ENCODE peak calls at places on chromosomes 13 and 19, in eight cellular contexts. D is brain microvascular endothelial cell, Z is lung, N is cardiac fibroblast, V is astrocyte of the spinal cord, S is AG04449, W is GM12878, G is thoracic aorta. Y is an unnamed sample.

GRCh38 chr19:17721821-17722220 is 2.5 kb downstream of the MAP1S start:
- DNase-seq in D (peak), Z (peak), N (peak), V (no peak), S (no peak), W (no peak), G (no peak), Y (no peak)

GRCh38 chr13:20448470-20448869 is 77.2 kb downstream of the CRYL1 start:
- DNase-seq in D (no peak), Z (no peak), N (no peak), V (no peak), S (no peak), W (no peak), G (no peak), Y (no peak)

GRCh38 chr13:114020750-114021463 is 47.0 kb upstream of the C13orf46 start:
- DNase-seq in D (no peak), Z (no peak), N (no peak), V (no peak), S (no peak), W (no peak), G (no peak), Y (no peak)

GRCh38 chr13:67416047-67416925 is 186.2 kb upstream of the PCDH9 start:
- DNase-seq in D (peak), Z (no peak), N (peak), V (peak), S (no peak), W (no peak), G (no peak), Y (no peak)

GRCh38 chr19:48842744-48843162 is 6.5 kb upstream of the HSD17B14 start:
- DNase-seq in D (peak), Z (peak), N (peak), V (peak), S (no peak), W (no peak), G (no peak), Y (no peak)

GRCh38 chr13:29594710-29595379 is 643 bp downstream of the SLC7A1 start:
- DNase-seq in D (peak), Z (peak), N (peak), V (peak), S (no peak), W (no peak), G (peak), Y (peak)

GRCh38 chr13:66532146-66532545 is 698.0 kb downstream of the PCDH9 start:
- DNase-seq in D (peak), Z (no peak), N (peak), V (peak), S (no peak), W (no peak), G (no peak), Y (no peak)

GRCh38 chr19:48654299-48655059 is 8.5 kb upstream of the CA11 start:
- DNase-seq in D (no peak), Z (no peak), N (no peak), V (peak), S (no peak), W (no peak), G (no peak), Y (no peak)

GRCh38 chr13:99064624-99065249 is 86.9 kb upstream of the DOCK9 start:
- DNase-seq in D (no peak), Z (no peak), N (no peak), V (no peak), S (no peak), W (no peak), G (no peak), Y (no peak)

GRCh38 chr13:98490195-98490771 is 86.6 kb downstream of the STK24 start:
- DNase-seq in D (no peak), Z (no peak), N (no peak), V (no peak), S (no peak), W (no peak), G (no peak), Y (no peak)

GRCh38 chr13:84649853-84650252 is 767.6 kb upstream of the SLITRK1 start:
- DNase-seq in D (no peak), Z (no peak), N (peak), V (no peak), S (no peak), W (no peak), G (no peak), Y (no peak)

GRCh38 chr19:57566396-57567256 is 7.0 kb upstream of the ZNF550 start:
- DNase-seq in D (no peak), Z (no peak), N (peak), V (peak), S (no peak), W (no peak), G (no peak), Y (no peak)

GRCh38 chr19:2167896-2168618 is 4.3 kb downstream of the DOT1L start:
- DNase-seq in D (no peak), Z (peak), N (peak), V (peak), S (no peak), W (peak), G (peak), Y (no peak)

GRCh38 chr13:66328486-66328885 is 901.6 kb downstream of the PCDH9 start:
- DNase-seq in D (no peak), Z (no peak), N (no peak), V (no peak), S (no peak), W (no peak), G (no peak), Y (no peak)

GRCh38 chr19:6551607-6552450 is 21.0 kb downstream of the TNFSF9 start:
- DNase-seq in D (no peak), Z (no peak), N (peak), V (no peak), S (no peak), W (no peak), G (no peak), Y (no peak)

GRCh38 chr13:49877629-49878218 is 58.4 kb downstream of the SPRYD7 start:
- DNase-seq in D (no peak), Z (no peak), N (peak), V (peak), S (no peak), W (no peak), G (no peak), Y (no peak)

GRCh38 chr19:11401808-11402543 is 17.1 kb downstream of the RGL3 start:
- DNase-seq in D (no peak), Z (no peak), N (no peak), V (no peak), S (no peak), W (no peak), G (no peak), Y (no peak)

GRCh38 chr19:11152318-11153062 is 3.1 kb downstream of the SPC24 start:
- DNase-seq in D (no peak), Z (peak), N (peak), V (peak), S (no peak), W (no peak), G (no peak), Y (no peak)

GRCh38 chr19:35144600-35145436 is 1.8 kb downstream of the FXYD7 start:
- DNase-seq in D (no peak), Z (peak), N (no peak), V (no peak), S (no peak), W (no peak), G (no peak), Y (no peak)

GRCh38 chr13:43270043-43270830 is 246.9 kb downstream of the DNAJC15 start:
- DNase-seq in D (no peak), Z (no peak), N (no peak), V (no peak), S (no peak), W (no peak), G (no peak), Y (no peak)

GRCh38 chr13:113560645-113561416 is 23.7 kb upstream of the TFDP1 start:
- DNase-seq in D (no peak), Z (peak), N (no peak), V (no peak), S (no peak), W (no peak), G (no peak), Y (peak)

GRCh38 chr19:9995999-9996398 is 14.3 kb downstream of the COL5A3 start:
- DNase-seq in D (no peak), Z (no peak), N (no peak), V (no peak), S (no peak), W (no peak), G (no peak), Y (no peak)

GRCh38 chr19:43527860-43528622 is 1.0 kb upstream of the ETHE1 start:
- DNase-seq in D (no peak), Z (no peak), N (peak), V (no peak), S (no peak), W (no peak), G (peak), Y (no peak)

GRCh38 chr13:44206429-44206828 is 167.2 kb upstream of the SERP2 start:
- DNase-seq in D (no peak), Z (no peak), N (no peak), V (no peak), S (no peak), W (no peak), G (no peak), Y (no peak)

GRCh38 chr13:50798923-50799322 is 44.6 kb downstream of the DLEU7 start:
- DNase-seq in D (peak), Z (no peak), N (peak), V (peak), S (no peak), W (no peak), G (no peak), Y (no peak)

GRCh38 chr13:87080100-87080779 is 590.9 kb upstream of the SLITRK5 start:
- DNase-seq in D (no peak), Z (no peak), N (no peak), V (no peak), S (no peak), W (no peak), G (no peak), Y (no peak)

GRCh38 chr19:41225238-41226052 is 6.4 kb downstream of the AXL start:
- DNase-seq in D (peak), Z (peak), N (peak), V (peak), S (peak), W (no peak), G (peak), Y (no peak)

GRCh38 chr19:44308011-44308410 is 3.2 kb upstream of the ZNF235 start:
- DNase-seq in D (no peak), Z (no peak), N (peak), V (no peak), S (no peak), W (no peak), G (no peak), Y (no peak)

GRCh38 chr19:1794424-1795185 is 17.5 kb downstream of the ATP8B3 start:
- DNase-seq in D (no peak), Z (no peak), N (no peak), V (no peak), S (no peak), W (no peak), G (no peak), Y (no peak)

GRCh38 chr13:27636624-27637288 is 15.1 kb downstream of the POLR1D start:
- DNase-seq in D (no peak), Z (no peak), N (no peak), V (peak), S (no peak), W (no peak), G (no peak), Y (no peak)

GRCh38 chr19:38831142-38831605 is 420 bp downstream of the ECH1 start:
- DNase-seq in D (peak), Z (peak), N (peak), V (peak), S (peak), W (no peak), G (peak), Y (no peak)

GRCh38 chr19:18091217-18091608 is 4.5 kb upstream of the IL12RB1 start:
- DNase-seq in D (no peak), Z (peak), N (no peak), V (no peak), S (no peak), W (peak), G (no peak), Y (no peak)

GRCh38 chr13:64925284-64925683 is 2304.9 kb downstream of the PCDH9 start:
- DNase-seq in D (no peak), Z (no peak), N (peak), V (peak), S (no peak), W (no peak), G (no peak), Y (peak)

GRCh38 chr13:46172531-46172991 is 9.4 kb downstream of the LCP1 start:
- DNase-seq in D (no peak), Z (no peak), N (peak), V (no peak), S (no peak), W (no peak), G (no peak), Y (no peak)

GRCh38 chr19:31553844-31554215 is 204.6 kb upstream of the TSHZ3 start:
- DNase-seq in D (no peak), Z (no peak), N (no peak), V (no peak), S (no peak), W (no peak), G (no peak), Y (no peak)

GRCh38 chr19:33273881-33274662 is 28.3 kb downstream of the CEBPA start:
- DNase-seq in D (peak), Z (peak), N (peak), V (peak), S (peak), W (no peak), G (peak), Y (no peak)

GRCh38 chr13:107210216-107211010 is 642.5 kb upstream of the ARGLU1 start:
- DNase-seq in D (peak), Z (no peak), N (peak), V (no peak), S (no peak), W (no peak), G (no peak), Y (no peak)

GRCh38 chr19:12769689-12770088 is 5.7 kb downstream of the HOOK2 start:
- DNase-seq in D (no peak), Z (peak), N (no peak), V (no peak), S (no peak), W (no peak), G (no peak), Y (no peak)

GRCh38 chr13:40550130-40550529 is 116.3 kb downstream of the FOXO1 start:
- DNase-seq in D (peak), Z (no peak), N (peak), V (peak), S (no peak), W (no peak), G (no peak), Y (no peak)
- TF ChIP-seq CTCF in D (no peak), Z (no peak), N (no peak), V (no peak), S (no peak), W (no peak), G (no peak), Y (no peak)

GRCh38 chr13:30766957-30767603 is 31.7 kb downstream of the ALOX5AP start:
- DNase-seq in D (no peak), Z (no peak), N (no peak), V (no peak), S (no peak), W (peak), G (no peak), Y (no peak)
- TF ChIP-seq CTCF in D (no peak), Z (no peak), N (no peak), V (no peak), S (no peak), W (no peak), G (no peak), Y (no peak)

GRCh38 chr13:63050287-63050686 is 1634.6 kb upstream of the PCDH20 start:
- DNase-seq in D (no peak), Z (no peak), N (no peak), V (no peak), S (no peak), W (no peak), G (no peak), Y (no peak)

GRCh38 chr13:63044617-63045016 is 1629.0 kb upstream of the PCDH20 start:
- DNase-seq in D (no peak), Z (no peak), N (no peak), V (no peak), S (no peak), W (no peak), G (no peak), Y (no peak)

DNA sequence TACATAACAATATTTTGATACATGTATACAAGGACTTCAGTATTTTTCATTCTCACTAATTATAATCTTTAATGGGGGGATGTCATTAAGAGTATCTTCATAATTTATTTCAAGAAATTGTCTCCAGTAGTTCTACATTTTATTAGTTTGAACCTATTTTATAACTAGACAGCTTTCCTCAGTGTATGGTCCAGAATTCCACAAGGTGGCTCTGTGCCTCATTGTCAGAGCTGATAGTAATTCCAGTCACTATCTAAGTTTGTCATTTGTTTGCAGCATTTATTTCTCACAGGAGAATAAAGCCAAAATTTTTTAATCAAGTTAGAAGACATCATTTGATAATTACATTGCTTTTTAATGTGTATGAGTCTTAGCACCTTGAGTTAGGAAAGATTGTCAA is 1633.0 kb upstream of the PCDH20 start:
- DNase-seq in D (no peak), Z (no peak), N (no peak), V (no peak), S (no peak), W (no peak), G (no peak), Y (no peak)
- TF ChIP-seq CTCF in D (peak), Z (no peak), N (no peak), V (peak), S (no peak), W (no peak), G (no peak), Y (peak)

GRCh38 chr19:51040151-51040550 is 5.3 kb upstream of the KLK12 start:
- DNase-seq in D (no peak), Z (no peak), N (no peak), V (no peak), S (no peak), W (no peak), G (no peak), Y (no peak)
- TF ChIP-seq CTCF in D (no peak), Z (no peak), N (no peak), V (no peak), S (no peak), W (no peak), G (no peak), Y (no peak)